ENCODE peak calls at places on chromosomes 5 and 9, in six cellular contexts. K is upper lobe of right lung; O is CD8-positive, alpha-beta T cell; F is astrocyte; E is ovary; L is SK-N-SH. Y is an unnamed sample.

GRCh38 chr9:125655691-125656410 is 51.2 kb downstream of the MAPKAP1 start:
- DNase-seq in L (no peak), E (no peak), F (peak), O (no peak), K (no peak), Y (no peak)

GRCh38 chr9:84136119-84136868 is 155.7 kb downstream of the RMI1 start:
- DNase-seq in K (no peak), E (no peak), F (peak), O (no peak), L (no peak), Y (no peak)

GRCh38 chr5:43007246-43007910 is 32.7 kb downstream of the ANXA2R start:
- DNase-seq in L (peak), O (peak), E (peak), F (peak), K (peak), Y (peak)

GRCh38 chr5:148384389-148384756 is 615 bp downstream of the FBXO38 start:
- DNase-seq in E (no peak), K (no peak), O (no peak), L (peak), F (no peak), Y (no peak)

GRCh38 chr9:104093162-104093561 is 947 bp upstream of the SMC2 start:
- DNase-seq in F (peak), E (no peak), K (no peak), O (no peak), L (peak), Y (no peak)

GRCh38 chr5:158273035-158273434 is 414.1 kb upstream of the CLINT1 start:
- DNase-seq in F (no peak), O (no peak), K (no peak), L (no peak), E (no peak), Y (no peak)

GRCh38 chr9:33166263-33167083 is 663 bp downstream of the B4GALT1 start:
- DNase-seq in L (peak), O (no peak), E (peak), F (no peak), K (no peak), Y (peak)

GRCh38 chr5:170254056-170254455 is 21.3 kb downstream of the C5orf58 start:
- DNase-seq in K (no peak), E (no peak), F (no peak), O (peak), L (no peak), Y (no peak)

GRCh38 chr5:35853652-35854051 is 3.0 kb upstream of the IL7R start:
- DNase-seq in E (peak), K (no peak), F (no peak), O (peak), L (no peak), Y (peak)

GRCh38 chr9:123718188-123718587 is 211.7 kb downstream of the DENND1A start:
- DNase-seq in K (no peak), F (no peak), L (no peak), O (no peak), E (no peak), Y (no peak)

GRCh38 chr9:134059188-134059641 is 8.6 kb downstream of the BRD3 start:
- DNase-seq in F (no peak), K (peak), L (peak), O (no peak), E (peak), Y (no peak)

GRCh38 chr9:134058716-134059115 is 9.1 kb downstream of the BRD3 start:
- DNase-seq in K (peak), E (no peak), O (no peak), F (peak), L (peak), Y (peak)

GRCh38 chr9:134061019-134061687 is 6.7 kb downstream of the BRD3 start:
- DNase-seq in E (no peak), K (peak), F (no peak), L (peak), O (no peak), Y (peak)

GRCh38 chr9:134060546-134060945 is 7.3 kb downstream of the BRD3 start:
- DNase-seq in K (peak), L (peak), E (no peak), F (no peak), O (no peak), Y (no peak)

GRCh38 chr9:134059661-134060395 is 8.0 kb downstream of the BRD3 start:
- DNase-seq in K (peak), L (peak), E (peak), F (no peak), O (no peak), Y (peak)
- H3K4me3 ChIP-seq in K (no peak), L (no peak), E (no peak), F (no peak), O (no peak), Y (no peak)

GRCh38 chr9:121299467-121300282 is 31.7 kb downstream of the GSN start:
- DNase-seq in E (peak), F (no peak), O (no peak), K (peak), L (peak), Y (peak)
- H3K27ac ChIP-seq in E (peak), F (no peak), O (no peak), K (peak), L (no peak), Y (peak)

GRCh38 chr9:136977223-136978072 is at the start of gene PTGDS:
- DNase-seq in F (no peak), L (no peak), K (no peak), E (no peak), O (no peak), Y (peak)
- H3K4me3 ChIP-seq in F (peak), L (peak), K (peak), E (peak), O (peak), Y (peak)

GRCh38 chr5:172549708-172550095 is 91.4 kb upstream of the NEURL1B start:
- DNase-seq in E (no peak), F (no peak), O (no peak), K (peak), L (no peak), Y (no peak)
- H3K27ac ChIP-seq in E (no peak), F (no peak), O (no peak), K (no peak), L (no peak), Y (no peak)

DNA sequence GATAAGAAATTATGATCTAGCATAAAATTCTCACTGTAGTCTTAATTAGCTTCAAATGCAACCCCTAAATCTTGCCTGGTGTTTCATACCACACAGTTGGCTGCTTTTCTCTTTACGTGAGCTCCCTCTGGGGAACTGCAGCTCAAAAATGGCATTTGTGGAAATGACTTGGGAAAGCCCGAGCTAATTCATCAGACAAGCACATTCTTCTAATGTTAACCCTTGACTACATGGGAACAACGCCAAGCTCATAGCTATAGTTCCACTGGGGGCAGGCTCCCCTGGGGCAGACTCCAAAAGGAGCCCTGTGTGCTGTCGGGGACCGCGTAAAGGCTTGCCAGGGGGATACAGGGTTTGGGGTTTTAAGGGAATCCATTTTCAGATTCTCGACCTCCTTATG is 301.3 kb upstream of the DAP start:
- DNase-seq in O (no peak), E (no peak), K (no peak), L (no peak), F (peak), Y (no peak)
- H3K4me3 ChIP-seq in O (no peak), E (no peak), K (no peak), L (no peak), F (no peak), Y (no peak)

DNA sequence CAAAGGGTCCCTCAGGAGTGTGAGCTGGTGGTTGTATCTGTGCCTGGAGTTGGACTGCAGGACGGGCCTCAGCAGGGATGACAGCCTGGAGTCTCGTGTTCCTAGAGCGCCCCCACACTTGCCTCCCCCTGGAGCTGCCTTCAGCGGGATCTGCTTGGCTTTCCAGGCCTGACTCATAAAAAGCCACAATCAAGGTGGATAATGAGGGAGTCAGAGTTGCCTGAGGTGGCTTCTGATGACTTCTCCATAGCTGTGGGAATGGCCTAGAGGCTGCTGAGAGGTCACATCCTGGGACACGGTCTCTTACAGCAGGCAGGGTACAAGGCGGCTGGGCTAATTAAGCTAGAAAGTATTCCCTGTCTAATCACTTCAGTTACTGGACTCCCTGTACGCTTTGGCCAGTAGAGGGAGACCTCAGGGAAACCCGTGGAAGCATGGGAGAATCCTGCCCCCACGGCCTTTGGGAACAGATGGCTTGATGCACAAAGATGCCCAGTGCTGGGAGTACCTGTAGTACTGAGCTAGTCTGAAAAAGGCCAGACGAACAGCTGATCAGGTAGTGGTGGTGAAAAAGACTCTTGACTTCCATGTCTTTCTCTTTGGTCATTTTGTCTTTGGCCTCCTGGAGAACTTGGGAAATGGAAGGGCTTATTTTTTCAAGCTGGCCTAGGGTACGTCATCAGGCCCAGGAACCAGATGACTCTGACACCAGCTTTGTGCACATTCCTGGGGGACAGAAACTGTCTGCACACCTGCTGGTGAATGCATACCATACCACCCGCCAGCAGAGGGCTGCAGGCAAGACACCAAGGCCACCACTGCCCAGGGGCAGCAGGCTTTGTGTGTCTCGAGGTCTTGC is 16.1 kb upstream of the FRRS1L start:
- DNase-seq in O (no peak), E (peak), L (peak), F (peak), K (no peak), Y (peak)
- H3K27ac ChIP-seq in O (no peak), E (no peak), L (no peak), F (no peak), K (no peak), Y (no peak)

GRCh38 chr5:178732281-178732680 is 1.8 kb upstream of the ZNF354A start:
- DNase-seq in L (no peak), E (no peak), F (no peak), K (no peak), O (no peak), Y (no peak)

DNA sequence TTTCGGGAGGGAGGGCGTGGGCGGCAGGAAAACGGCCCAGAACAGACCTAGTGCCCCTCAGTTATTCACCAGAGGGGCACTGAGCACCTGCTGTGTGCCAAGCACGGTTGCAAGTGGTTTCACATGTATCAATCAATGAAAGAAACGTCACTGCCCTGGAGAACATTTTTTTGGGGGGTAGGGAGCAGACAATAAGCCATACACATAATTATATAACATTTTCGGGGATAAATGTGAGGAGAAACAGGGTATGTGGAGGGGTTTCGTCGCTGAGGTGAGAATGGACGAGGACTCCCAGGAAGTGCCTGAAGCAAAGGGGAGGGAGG is 444 bp upstream of the ZNF354A start:
- DNase-seq in F (no peak), K (no peak), L (no peak), O (no peak), E (no peak), Y (no peak)
- H3K4me3 ChIP-seq in F (no peak), K (peak), L (no peak), O (peak), E (peak), Y (no peak)

DNA sequence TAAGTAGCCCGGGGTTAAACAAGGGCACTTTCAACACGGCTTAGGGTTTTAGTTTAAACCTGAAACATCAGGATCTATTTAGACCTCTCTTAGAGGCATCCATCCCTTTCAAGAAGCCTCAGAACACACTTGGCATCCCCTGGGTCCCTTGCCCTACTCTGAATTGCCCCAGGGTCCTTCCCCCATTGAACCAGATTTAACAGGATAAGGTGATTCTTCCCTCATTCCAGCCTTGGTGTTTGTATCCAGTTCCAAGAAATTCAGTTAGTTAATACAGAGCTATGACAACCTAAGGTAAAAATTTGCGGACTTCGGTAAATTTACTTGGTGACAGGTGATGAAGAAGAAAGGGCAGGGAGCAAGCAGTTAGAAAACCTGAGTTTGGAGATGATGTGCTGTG is 35.8 kb upstream of the GLIS3 start:
- DNase-seq in E (no peak), O (no peak), L (no peak), K (no peak), F (no peak), Y (no peak)
- H3K27ac ChIP-seq in E (no peak), O (no peak), L (no peak), K (peak), F (no peak), Y (no peak)